ENCODE peak calls at places on chromosomes 6 and 20, in six cellular contexts. T is testis, A is Peyer's patch, P is astrocyte of the cerebellum, I is epithelial cell of esophagus, V is brain microvascular endothelial cell. J is an unnamed sample.

GRCh38 chr6:53837875-53838806 is 43.3 kb downstream of the LRRC1 start:
- DNase-seq in I (no peak), A (no peak), T (peak), P (no peak), V (no peak), J (no peak)

GRCh38 chr6:117498159-117498558 is 15.7 kb downstream of the DCBLD1 start:
- DNase-seq in I (peak), P (no peak), A (no peak), T (no peak), V (peak), J (no peak)

GRCh38 chr6:117555262-117555849 is 47.0 kb downstream of the GOPC start:
- DNase-seq in P (no peak), A (no peak), I (no peak), T (no peak), V (no peak), J (no peak)

GRCh38 chr6:3708540-3708939 is 43.0 kb downstream of the PXDC1 start:
- DNase-seq in I (peak), P (no peak), T (no peak), V (no peak), A (no peak), J (no peak)

GRCh38 chr20:63740070-63740500 is 509 bp downstream of the SLC2A4RG start:
- DNase-seq in P (no peak), T (no peak), I (peak), V (no peak), A (peak), J (peak)

GRCh38 chr20:32189691-32190607 is 17.6 kb downstream of the PLAGL2 start:
- DNase-seq in I (peak), V (no peak), T (peak), P (no peak), A (peak), J (peak)

GRCh38 chr6:41894366-41895299 is 542 bp downstream of the USP49 start:
- DNase-seq in P (no peak), V (no peak), T (no peak), A (no peak), I (peak), J (peak)

GRCh38 chr6:99151634-99152344 is 197.7 kb downstream of the FAXC start:
- DNase-seq in I (peak), V (peak), P (no peak), T (peak), A (no peak), J (peak)

GRCh38 chr6:46269447-46270229 is 98.9 kb upstream of the ENPP5 start:
- DNase-seq in V (no peak), I (no peak), P (no peak), A (no peak), T (peak), J (no peak)

GRCh38 chr20:54103762-54104600 is 33.6 kb upstream of the BCAS1 start:
- DNase-seq in A (no peak), P (no peak), I (no peak), V (no peak), T (no peak), J (no peak)

GRCh38 chr6:99002826-99003225 is 55.1 kb upstream of the FBXL4 start:
- DNase-seq in A (no peak), V (no peak), P (no peak), I (peak), T (no peak), J (no peak)

GRCh38 chr20:2756056-2756611 is 44.3 kb downstream of the CPXM1 start:
- DNase-seq in V (peak), P (peak), I (peak), A (peak), T (peak), J (peak)

GRCh38 chr20:7882076-7882475 is 58.2 kb downstream of the HAO1 start:
- DNase-seq in P (no peak), T (no peak), A (no peak), I (no peak), V (no peak), J (no peak)

GRCh38 chr6:138465007-138465645 is 34.2 kb downstream of the NHSL1 start:
- DNase-seq in V (peak), P (peak), I (peak), A (peak), T (no peak), J (no peak)

GRCh38 chr20:5863040-5863811 is 87.1 kb downstream of the TRMT6 start:
- DNase-seq in I (peak), P (no peak), V (peak), T (peak), A (no peak), J (no peak)

GRCh38 chr6:107621216-107621940 is 131.5 kb downstream of the SOBP start:
- DNase-seq in P (no peak), A (no peak), V (no peak), I (no peak), T (no peak), J (no peak)

GRCh38 chr6:41713650-41714291 is 21.6 kb downstream of the TFEB start:
- DNase-seq in I (peak), P (no peak), V (no peak), A (peak), T (peak), J (no peak)

GRCh38 chr6:47149554-47149953 is 107.4 kb upstream of the ADGRF1 start:
- DNase-seq in I (no peak), T (no peak), A (no peak), V (no peak), P (no peak), J (no peak)

GRCh38 chr6:146990821-146991798 is 213.1 kb upstream of the STXBP5 start:
- DNase-seq in A (no peak), T (no peak), P (no peak), I (peak), V (peak), J (no peak)

GRCh38 chr20:59591061-59591460 is 13.3 kb upstream of the PHACTR3 start:
- DNase-seq in I (no peak), A (no peak), V (no peak), P (no peak), T (no peak), J (no peak)

GRCh38 chr20:48802216-48802615 is 25.6 kb downstream of the PREX1 start:
- DNase-seq in I (no peak), P (no peak), T (no peak), A (no peak), V (no peak), J (no peak)

GRCh38 chr6:151313060-151313459 is 73.3 kb downstream of the AKAP12 start:
- DNase-seq in T (no peak), I (no peak), P (no peak), A (no peak), V (no peak), J (no peak)

GRCh38 chr20:47311967-47312681 is 44.4 kb downstream of the ZMYND8 start:
- DNase-seq in A (no peak), I (no peak), T (no peak), P (no peak), V (no peak), J (no peak)

GRCh38 chr20:49866051-49866450 is 49.3 kb downstream of the SPATA2 start:
- DNase-seq in A (no peak), P (no peak), V (peak), I (no peak), T (no peak), J (no peak)

DNA sequence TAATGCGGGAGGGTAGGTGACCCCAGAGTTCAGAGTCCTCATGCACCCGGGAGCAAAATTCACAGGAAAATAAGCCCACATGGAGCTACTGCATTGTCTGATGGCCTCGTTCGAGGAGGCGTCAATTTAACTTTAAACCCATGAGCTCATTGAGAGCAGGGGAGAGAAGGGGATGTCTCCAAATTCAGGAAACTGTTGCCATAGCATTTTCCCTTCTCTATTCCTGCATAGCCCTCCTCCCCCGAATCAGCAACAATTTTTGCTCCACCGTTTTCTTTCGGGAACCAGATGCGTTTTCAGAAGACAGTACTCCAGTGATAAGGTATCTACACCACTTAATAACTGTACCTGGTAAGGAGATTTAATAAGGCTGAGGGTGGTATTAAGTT is 324 bp upstream of the LAMP5 start:
- DNase-seq in A (no peak), I (no peak), P (no peak), V (no peak), T (no peak), J (no peak)
- H3K4me3 ChIP-seq in A (no peak), I (no peak), P (no peak), V (no peak), T (no peak), J (peak)

GRCh38 chr20:1183153-1183552 is 1.6 kb downstream of the TMEM74B start:
- DNase-seq in A (no peak), V (no peak), T (no peak), P (no peak), I (no peak), J (no peak)

GRCh38 chr20:1184638-1185315 is at the start of gene TMEM74B:
- DNase-seq in T (no peak), I (peak), V (no peak), P (no peak), A (no peak), J (no peak)

GRCh38 chr20:1185316-1185741 is 548 bp upstream of the TMEM74B start:
- DNase-seq in V (no peak), T (no peak), I (peak), P (no peak), A (no peak), J (no peak)

GRCh38 chr20:1185781-1186334 is 1.1 kb upstream of the TMEM74B start:
- DNase-seq in V (no peak), T (peak), P (no peak), I (peak), A (peak), J (peak)

GRCh38 chr20:1184260-1184637 is 532 bp downstream of the TMEM74B start:
- DNase-seq in T (no peak), A (no peak), I (no peak), V (no peak), P (no peak), J (no peak)
- H3K4me3 ChIP-seq in T (no peak), A (no peak), I (no peak), V (no peak), P (no peak), J (no peak)

GRCh38 chr6:72262254-72262653 is 359.6 kb upstream of the KCNQ5 start:
- DNase-seq in I (no peak), V (no peak), P (no peak), A (no peak), T (no peak), J (no peak)
- H3K4me3 ChIP-seq in I (no peak), V (no peak), P (no peak), A (no peak), T (no peak), J (no peak)

GRCh38 chr6:43627008-43627825 is 1.8 kb downstream of the GTPBP2 start:
- DNase-seq in I (peak), P (peak), A (peak), V (peak), T (peak), J (peak)
- H3K4me3 ChIP-seq in I (no peak), P (peak), A (no peak), V (peak), T (no peak), J (peak)

GRCh38 chr20:41222299-41222698 is 85.0 kb downstream of the PLCG1 start:
- DNase-seq in I (no peak), P (no peak), T (no peak), V (no peak), A (no peak), J (no peak)
- H3K4me3 ChIP-seq in I (no peak), P (no peak), T (no peak), V (no peak), A (no peak), J (no peak)

J was measured in BE2C.